ENCODE peak calls at places on chromosome 6, in ten cellular contexts. D is transverse colon; J is cardiac muscle cell; R is NCI-H1417; K is stimulated activated CD4-positive, alpha-beta T cell treated with anti-CD3 and anti-CD28 coated beads, TNF-alpha, amount 100 ng/mL, for 48 hours; N is brain microvascular endothelial cell; U is activated naive CD4-positive, alpha-beta T cell; Q is GM12865; A is progenitor cell of endocrine pancreas; Z is ELR. B is an unnamed sample.

GRCh38 chr6:52373294-52373693 is 11.3 kb downstream of the PAQR8 start:
- DNase-seq in R (no peak), D (no peak), U (no peak), K (no peak), A (no peak), Q (no peak), Z (no peak), N (no peak), J (no peak), B (no peak)

GRCh38 chr6:168860987-168861386 is 392.7 kb downstream of the THBS2 start:
- DNase-seq in Q (no peak), N (no peak), J (no peak), A (no peak), U (no peak), R (no peak), Z (no peak), D (no peak), K (no peak), B (no peak)

GRCh38 chr6:123091091-123091895 is 95.3 kb downstream of the CLVS2 start:
- DNase-seq in K (no peak), N (peak; percentile 76), Z (no peak), A (no peak), D (no peak), U (no peak), Q (no peak), J (no peak), R (no peak), B (peak; percentile 48)

GRCh38 chr6:36679043-36679821 is 718 bp downstream of the CDKN1A start:
- DNase-seq in J (peak; percentile 51), D (peak; percentile 69), A (peak; percentile 24), N (no peak), Z (peak; percentile 79), U (no peak), Q (peak; percentile 40), K (no peak), R (no peak), B (no peak)

GRCh38 chr6:109867009-109867969 is 110.8 kb upstream of the GPR6 start:
- DNase-seq in Z (peak; percentile 12), Q (no peak), J (peak; percentile 44), N (no peak), U (no peak), D (no peak), K (no peak), R (no peak), A (no peak), B (peak; percentile 46)

GRCh38 chr6:165245287-165245686 is 64.1 kb downstream of the C6orf118 start:
- DNase-seq in D (no peak), K (no peak), Q (no peak), U (no peak), R (no peak), N (no peak), Z (no peak), A (no peak), J (peak; percentile 28), B (peak; percentile 45)

GRCh38 chr6:133707456-133707855 is 181.5 kb upstream of the TCF21 start:
- DNase-seq in Z (peak; percentile 91), D (no peak), A (no peak), K (no peak), N (peak; percentile 94), U (no peak), Q (peak; percentile 38), J (no peak), R (no peak), B (peak; percentile 79)

GRCh38 chr6:146433881-146434741 is 109.5 kb upstream of the RAB32 start:
- DNase-seq in R (no peak), A (no peak), Q (no peak), J (peak; percentile 40), U (no peak), K (no peak), Z (peak; percentile 6), N (no peak), D (no peak), B (no peak)

B was measured in OCI-M1.